ENCODE peak calls at places on chromosomes 5 and 9, in five cellular contexts. D, X, Q, G and C are unnamed samples. For H3K4me1, the result is how much of the 10 kb centered on the place peaks cover.

GRCh38 chr5:88833371-88834107 is 49.4 kb downstream of the MEF2C start:
- DNase-seq in D (peak), G (no peak), X (peak), Q (peak), C (no peak)

GRCh38 chr5:15992918-15993317 is 186.7 kb downstream of the MARCHF11 start:
- DNase-seq in X (peak), D (no peak), Q (no peak), G (no peak), C (no peak)

GRCh38 chr9:10605388-10605787 is 7.4 kb downstream of the PTPRD start:
- DNase-seq in X (no peak), G (no peak), Q (no peak), D (no peak), C (no peak)

GRCh38 chr5:31614147-31615030 is 24.5 kb upstream of the PDZD2 start:
- DNase-seq in X (no peak), Q (no peak), G (no peak), D (no peak), C (no peak)

GRCh38 chr9:28915256-28915930 is 1342.1 kb upstream of the C9orf72 start:
- DNase-seq in Q (no peak), G (no peak), X (no peak), D (no peak), C (no peak)

GRCh38 chr9:2623046-2623865 is 1.7 kb downstream of the VLDLR start:
- DNase-seq in G (peak), D (peak), Q (peak), X (peak), C (peak)

GRCh38 chr5:179377421-179378115 is 32.3 kb upstream of the ADAMTS2 start:
- DNase-seq in Q (no peak), X (no peak), G (no peak), D (no peak), C (peak)

GRCh38 chr9:81312346-81312745 is 377.0 kb downstream of the TLE1 start:
- DNase-seq in Q (no peak), G (no peak), D (no peak), X (no peak), C (no peak)

GRCh38 chr9:88653926-88654325 is 118.9 kb downstream of the NXNL2 start:
- DNase-seq in G (no peak), Q (no peak), X (peak), D (no peak), C (no peak)

GRCh38 chr9:99713838-99714306 is 107.8 kb upstream of the NR4A3 start:
- DNase-seq in G (no peak), D (no peak), X (no peak), Q (no peak), C (no peak)

GRCh38 chr9:87137718-87138117 is 190.4 kb upstream of the GAS1 start:
- DNase-seq in X (no peak), G (no peak), Q (no peak), D (no peak), C (no peak)

GRCh38 chr5:110179291-110179690 is 489.6 kb downstream of the MAN2A1 start:
- DNase-seq in X (no peak), D (no peak), Q (no peak), G (no peak), C (no peak)

GRCh38 chr5:76715734-76716455 is at the start of gene F2R:
- DNase-seq in D (peak), G (peak), X (peak), Q (peak), C (peak)

GRCh38 chr5:142343531-142343930 is 18.7 kb upstream of the SPRY4 start:
- DNase-seq in X (no peak), Q (no peak), D (no peak), G (peak), C (no peak)

GRCh38 chr5:119328753-119329602 is 26.8 kb upstream of the TNFAIP8 start:
- DNase-seq in Q (no peak), X (peak), D (peak), G (no peak), C (no peak)

GRCh38 chr5:135269224-135269623 is 129.8 kb downstream of the MACROH2A1 start:
- DNase-seq in X (peak), G (no peak), D (no peak), Q (no peak), C (no peak)

DNA sequence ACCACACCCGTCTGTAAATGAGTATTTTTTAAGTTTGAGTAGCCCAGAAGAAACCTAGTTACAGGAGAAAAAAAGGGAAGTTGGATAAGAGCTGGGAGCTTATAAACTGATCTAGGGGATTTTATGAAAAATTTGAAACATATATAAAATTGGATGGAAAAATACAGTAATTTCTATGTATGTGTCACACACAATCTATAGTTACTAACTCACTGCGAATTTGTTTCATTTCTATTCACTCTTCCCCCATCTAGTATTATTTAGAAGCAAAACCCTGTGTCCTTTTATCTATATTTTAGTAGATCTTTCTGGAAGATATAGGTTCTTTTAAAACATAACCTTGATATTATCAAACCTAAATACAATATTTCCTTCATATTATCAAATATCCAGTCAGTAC is 14.6 kb downstream of the CYFIP2 start:
- DNase-seq in G (no peak), Q (no peak), D (no peak), X (no peak), C (no peak)
- H3K4me1 ChIP-seq in G (under half), Q (under half), D (under half), X (under half), C (under half)

DNA sequence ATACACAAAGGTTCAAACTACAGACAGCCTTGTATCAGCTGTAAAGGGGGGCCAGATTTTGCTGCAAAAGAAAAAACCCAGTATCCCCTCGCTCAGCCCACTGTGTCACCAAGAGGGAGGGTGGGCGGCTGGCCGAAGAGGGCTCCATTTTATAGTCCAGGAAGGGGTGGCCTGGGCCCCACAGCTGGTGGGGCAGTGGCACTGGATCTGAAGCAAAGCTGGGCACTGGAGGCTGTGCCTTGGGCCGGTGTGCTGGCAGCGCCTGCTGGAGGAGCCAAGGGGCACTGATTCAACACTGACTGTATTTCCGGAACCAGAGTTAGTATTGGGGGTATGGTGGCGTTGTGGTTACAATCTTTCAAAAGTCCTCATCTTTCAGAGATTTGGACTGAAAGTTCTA is 9.1 kb downstream of the BRD3 start:
- DNase-seq in G (no peak), X (peak), D (no peak), Q (no peak), C (no peak)
- H3K4me1 ChIP-seq in G (half or more), X (under half), D (under half), Q (half or more), C (half or more)

GRCh38 chr9:136403538-136403914 is 3.6 kb upstream of the SNAPC4 start:
- DNase-seq in X (no peak), D (no peak), G (no peak), Q (no peak), C (no peak)
- H3K4me1 ChIP-seq in X (under half), D (under half), G (under half), Q (under half), C (under half)

DNA sequence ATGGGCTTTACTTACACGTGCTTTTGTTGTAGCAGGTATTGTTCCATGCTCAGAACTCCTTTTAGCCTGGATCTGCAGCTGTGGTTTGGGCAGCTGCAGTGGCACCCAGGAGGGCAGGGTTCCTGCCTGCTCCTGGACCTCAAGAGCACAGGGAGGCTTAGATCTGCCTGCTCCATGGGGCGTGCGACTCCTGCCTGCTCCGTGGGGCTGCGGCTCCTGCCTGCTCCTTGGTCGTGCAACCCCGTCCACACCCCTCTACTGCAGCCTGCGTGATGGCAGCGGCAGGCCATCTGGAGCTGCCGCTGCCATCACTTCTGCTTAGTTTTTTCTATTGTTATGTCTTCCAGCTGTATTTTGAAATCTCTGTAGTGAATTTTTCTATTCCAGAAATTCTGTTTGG is 11.7 kb upstream of the UGT3A2 start:
- DNase-seq in X (no peak), D (no peak), G (no peak), Q (no peak), C (no peak)
- H3K4me1 ChIP-seq in X (under half), D (under half), G (under half), Q (under half), C (under half)

GRCh38 chr9:114614373-114614772 is 3.3 kb downstream of the TMEM268 start:
- DNase-seq in X (no peak), D (no peak), G (no peak), Q (no peak), C (no peak)

GRCh38 chr9:114612272-114612923 is 1.3 kb downstream of the TMEM268 start:
- DNase-seq in G (no peak), D (no peak), Q (no peak), X (no peak), C (no peak)

GRCh38 chr9:114611516-114612271 is 603 bp downstream of the TMEM268 start:
- DNase-seq in G (no peak), Q (peak), X (peak), D (peak), C (peak)

GRCh38 chr9:114613087-114613486 is 2.0 kb downstream of the TMEM268 start:
- DNase-seq in G (no peak), D (no peak), Q (no peak), X (no peak), C (no peak)

GRCh38 chr9:114613919-114614318 is 2.8 kb downstream of the TMEM268 start:
- DNase-seq in G (no peak), D (no peak), Q (no peak), X (no peak), C (no peak)
- H3K4me1 ChIP-seq in G (under half), D (under half), Q (under half), X (under half), C (under half)

GRCh38 chr9:20441166-20441565 is 181.1 kb downstream of the MLLT3 start:
- DNase-seq in D (no peak), G (no peak), X (no peak), Q (no peak), C (no peak)
- H3K4me1 ChIP-seq in D (under half), G (under half), X (under half), Q (under half), C (under half)

DNA sequence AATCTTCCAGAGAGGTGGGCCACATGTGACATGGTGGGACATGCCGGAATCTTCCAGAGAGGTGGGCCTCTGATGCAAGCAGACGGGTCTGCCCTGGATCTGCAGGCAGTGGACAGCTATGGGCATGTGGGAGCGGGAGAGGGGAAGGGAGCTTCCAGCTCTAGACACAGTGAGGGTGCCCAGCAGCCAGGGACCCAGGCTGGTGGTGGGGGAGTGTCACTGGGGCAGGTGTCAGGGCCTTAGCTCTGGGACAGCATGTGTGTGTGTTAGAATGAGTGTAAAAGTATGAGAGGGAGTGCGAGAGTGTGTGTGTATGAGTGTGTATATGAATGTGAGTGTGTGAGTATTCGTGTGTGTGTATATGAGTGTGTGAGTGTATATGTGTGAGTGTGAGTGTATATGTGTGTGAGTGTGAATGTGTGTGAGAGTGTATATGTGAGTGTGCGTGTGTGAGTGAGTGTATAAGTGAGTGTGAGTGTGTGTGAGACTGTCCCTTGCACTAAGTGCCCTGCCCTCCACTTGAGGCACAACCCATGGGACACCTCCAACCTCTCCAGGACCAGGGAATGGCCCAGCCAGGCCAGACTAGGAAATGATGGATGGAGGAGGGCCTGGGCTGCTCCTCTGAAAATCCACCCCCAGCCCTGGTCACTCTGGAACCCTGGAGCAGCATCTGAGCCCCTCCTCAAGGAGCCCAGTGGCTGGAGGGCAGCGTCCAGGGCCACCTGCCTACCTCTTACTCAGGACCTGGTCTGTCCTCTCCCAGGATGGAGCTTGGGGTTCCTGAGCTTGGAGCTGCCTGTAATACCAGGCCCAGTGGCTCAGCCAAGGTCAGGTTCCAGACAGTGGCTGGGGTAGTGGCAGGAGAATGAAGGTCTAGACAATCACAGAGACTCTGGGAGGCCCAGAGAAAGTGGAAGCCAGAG is 122.2 kb downstream of the C9orf50 start:
- DNase-seq in D (no peak), X (no peak), G (no peak), Q (no peak), C (no peak)
- H3K4me1 ChIP-seq in D (under half), X (under half), G (under half), Q (half or more), C (under half)

GRCh38 chr5:94391996-94392395 is 226.4 kb downstream of the KIAA0825 start:
- DNase-seq in D (no peak), Q (no peak), X (no peak), G (no peak), C (no peak)

GRCh38 chr5:94385767-94386166 is 232.6 kb downstream of the KIAA0825 start:
- DNase-seq in Q (no peak), D (no peak), G (no peak), X (no peak), C (no peak)

GRCh38 chr5:94389515-94389899 is 228.9 kb downstream of the KIAA0825 start:
- DNase-seq in G (no peak), X (no peak), D (no peak), Q (no peak), C (no peak)

GRCh38 chr5:94388773-94389514 is 229.5 kb downstream of the KIAA0825 start:
- DNase-seq in X (no peak), D (no peak), Q (no peak), G (no peak), C (no peak)
- H3K4me1 ChIP-seq in X (under half), D (under half), Q (under half), G (under half), C (under half)